ENCODE peak calls at places on chromosomes 16 and 17, in nine cellular contexts. One of them, this sample, is unnamed.
A peak's percentile ranks its signal among the peaks of the same experiment; 100 is the strongest.

GRCh38 chr17:49387374-49388289 is 25.6 kb upstream of the ZNF652 start:
- DNase-seq in stimulated activated CD4-positive, alpha-beta T cell treated with anti-CD3 and anti-CD28 coated beads, Interleukin-15, amount 100 ng/mL, for 24 hours: no peak
- DNase-seq in amygdala: no peak
- DNase-seq in activated naive CD8-positive, alpha-beta T cell treated with anti-CD3 and anti-CD28 coated beads for 36 hours: no peak
- DNase-seq in HT1080: no peak
- DNase-seq in effector memory CD4-positive, alpha-beta T cell: peak; percentile 10
- DNase-seq in esophagus muscularis mucosa: no peak
- DNase-seq in T-cell: no peak
- DNase-seq in stromal cell of bone marrow: no peak
- DNase-seq in this sample: no peak

GRCh38 chr16:70597135-70597534 is 49.2 kb upstream of the IL34 start:
- DNase-seq in effector memory CD4-positive, alpha-beta T cell: no peak
- DNase-seq in T-cell: no peak
- DNase-seq in stromal cell of bone marrow: no peak
- DNase-seq in esophagus muscularis mucosa: no peak
- DNase-seq in HT1080: no peak
- DNase-seq in amygdala: no peak
- DNase-seq in stimulated activated CD4-positive, alpha-beta T cell treated with anti-CD3 and anti-CD28 coated beads, Interleukin-15, amount 100 ng/mL, for 24 hours: no peak
- DNase-seq in activated naive CD8-positive, alpha-beta T cell treated with anti-CD3 and anti-CD28 coated beads for 36 hours: no peak
- DNase-seq in this sample: no peak

GRCh38 chr16:72425571-72426341 is 253.8 kb upstream of the PMFBP1 start:
- DNase-seq in esophagus muscularis mucosa: no peak
- DNase-seq in amygdala: peak; percentile 72
- DNase-seq in T-cell: no peak
- DNase-seq in activated naive CD8-positive, alpha-beta T cell treated with anti-CD3 and anti-CD28 coated beads for 36 hours: no peak
- DNase-seq in HT1080: no peak
- DNase-seq in effector memory CD4-positive, alpha-beta T cell: no peak
- DNase-seq in stromal cell of bone marrow: no peak
- DNase-seq in stimulated activated CD4-positive, alpha-beta T cell treated with anti-CD3 and anti-CD28 coated beads, Interleukin-15, amount 100 ng/mL, for 24 hours: no peak
- DNase-seq in this sample: no peak

GRCh38 chr17:2262146-2262587 is 41.4 kb downstream of the SMG6 start:
- DNase-seq in stimulated activated CD4-positive, alpha-beta T cell treated with anti-CD3 and anti-CD28 coated beads, Interleukin-15, amount 100 ng/mL, for 24 hours: no peak
- DNase-seq in effector memory CD4-positive, alpha-beta T cell: no peak
- DNase-seq in activated naive CD8-positive, alpha-beta T cell treated with anti-CD3 and anti-CD28 coated beads for 36 hours: no peak
- DNase-seq in stromal cell of bone marrow: peak; percentile 73
- DNase-seq in esophagus muscularis mucosa: no peak
- DNase-seq in HT1080: peak; percentile 70
- DNase-seq in amygdala: no peak
- DNase-seq in T-cell: no peak
- DNase-seq in this sample: no peak

GRCh38 chr17:66351053-66351452 is 48.6 kb downstream of the PRKCA start:
- DNase-seq in amygdala: peak; percentile 7
- DNase-seq in T-cell: no peak
- DNase-seq in activated naive CD8-positive, alpha-beta T cell treated with anti-CD3 and anti-CD28 coated beads for 36 hours: no peak
- DNase-seq in HT1080: no peak
- DNase-seq in stimulated activated CD4-positive, alpha-beta T cell treated with anti-CD3 and anti-CD28 coated beads, Interleukin-15, amount 100 ng/mL, for 24 hours: no peak
- DNase-seq in esophagus muscularis mucosa: no peak
- DNase-seq in stromal cell of bone marrow: no peak
- DNase-seq in effector memory CD4-positive, alpha-beta T cell: no peak
- DNase-seq in this sample: no peak

GRCh38 chr17:48103379-48103715 is 2.1 kb upstream of the CBX1 start:
- DNase-seq in effector memory CD4-positive, alpha-beta T cell: no peak
- DNase-seq in HT1080: no peak
- DNase-seq in stromal cell of bone marrow: no peak
- DNase-seq in amygdala: no peak
- DNase-seq in T-cell: no peak
- DNase-seq in stimulated activated CD4-positive, alpha-beta T cell treated with anti-CD3 and anti-CD28 coated beads, Interleukin-15, amount 100 ng/mL, for 24 hours: no peak
- DNase-seq in activated naive CD8-positive, alpha-beta T cell treated with anti-CD3 and anti-CD28 coated beads for 36 hours: no peak
- DNase-seq in esophagus muscularis mucosa: no peak
- DNase-seq in this sample: no peak

GRCh38 chr16:27698266-27698665 is 148.3 kb downstream of the KATNIP start:
- DNase-seq in activated naive CD8-positive, alpha-beta T cell treated with anti-CD3 and anti-CD28 coated beads for 36 hours: no peak
- DNase-seq in stromal cell of bone marrow: no peak
- DNase-seq in stimulated activated CD4-positive, alpha-beta T cell treated with anti-CD3 and anti-CD28 coated beads, Interleukin-15, amount 100 ng/mL, for 24 hours: peak; percentile 9
- DNase-seq in HT1080: no peak
- DNase-seq in T-cell: no peak
- DNase-seq in effector memory CD4-positive, alpha-beta T cell: no peak
- DNase-seq in esophagus muscularis mucosa: no peak
- DNase-seq in amygdala: no peak
- DNase-seq in this sample: no peak

GRCh38 chr16:1877804-1878203 is 5.8 kb upstream of the MEIOB start:
- DNase-seq in HT1080: no peak
- DNase-seq in effector memory CD4-positive, alpha-beta T cell: no peak
- DNase-seq in stromal cell of bone marrow: no peak
- DNase-seq in stimulated activated CD4-positive, alpha-beta T cell treated with anti-CD3 and anti-CD28 coated beads, Interleukin-15, amount 100 ng/mL, for 24 hours: no peak
- DNase-seq in activated naive CD8-positive, alpha-beta T cell treated with anti-CD3 and anti-CD28 coated beads for 36 hours: no peak
- DNase-seq in T-cell: no peak
- DNase-seq in amygdala: no peak
- DNase-seq in esophagus muscularis mucosa: no peak
- DNase-seq in this sample: no peak

GRCh38 chr16:18039931-18040330 is 296.6 kb downstream of the NPIPA8 start:
- DNase-seq in esophagus muscularis mucosa: no peak
- DNase-seq in amygdala: no peak
- DNase-seq in stimulated activated CD4-positive, alpha-beta T cell treated with anti-CD3 and anti-CD28 coated beads, Interleukin-15, amount 100 ng/mL, for 24 hours: no peak
- DNase-seq in HT1080: no peak
- DNase-seq in T-cell: no peak
- DNase-seq in activated naive CD8-positive, alpha-beta T cell treated with anti-CD3 and anti-CD28 coated beads for 36 hours: no peak
- DNase-seq in stromal cell of bone marrow: no peak
- DNase-seq in effector memory CD4-positive, alpha-beta T cell: no peak
- DNase-seq in this sample: no peak

GRCh38 chr16:85916141-85916890 is 17.4 kb downstream of the IRF8 start:
- DNase-seq in amygdala: no peak
- DNase-seq in esophagus muscularis mucosa: no peak
- DNase-seq in stromal cell of bone marrow: no peak
- DNase-seq in effector memory CD4-positive, alpha-beta T cell: no peak
- DNase-seq in stimulated activated CD4-positive, alpha-beta T cell treated with anti-CD3 and anti-CD28 coated beads, Interleukin-15, amount 100 ng/mL, for 24 hours: no peak
- DNase-seq in HT1080: no peak
- DNase-seq in activated naive CD8-positive, alpha-beta T cell treated with anti-CD3 and anti-CD28 coated beads for 36 hours: no peak
- DNase-seq in T-cell: peak; percentile 36
- DNase-seq in this sample: no peak

GRCh38 chr16:23248261-23249194 is 53.6 kb upstream of the SCNN1B start:
- DNase-seq in amygdala: no peak
- DNase-seq in stromal cell of bone marrow: peak; percentile 72
- DNase-seq in HT1080: no peak
- DNase-seq in activated naive CD8-positive, alpha-beta T cell treated with anti-CD3 and anti-CD28 coated beads for 36 hours: no peak
- DNase-seq in T-cell: no peak
- DNase-seq in stimulated activated CD4-positive, alpha-beta T cell treated with anti-CD3 and anti-CD28 coated beads, Interleukin-15, amount 100 ng/mL, for 24 hours: no peak
- DNase-seq in esophagus muscularis mucosa: no peak
- DNase-seq in effector memory CD4-positive, alpha-beta T cell: no peak
- DNase-seq in this sample: no peak

GRCh38 chr17:76529224-76529642 is 8.3 kb downstream of the CYGB start:
- DNase-seq in HT1080: peak; percentile 47
- DNase-seq in esophagus muscularis mucosa: no peak
- DNase-seq in T-cell: no peak
- DNase-seq in effector memory CD4-positive, alpha-beta T cell: no peak
- DNase-seq in stimulated activated CD4-positive, alpha-beta T cell treated with anti-CD3 and anti-CD28 coated beads, Interleukin-15, amount 100 ng/mL, for 24 hours: no peak
- DNase-seq in stromal cell of bone marrow: peak; percentile 98
- DNase-seq in activated naive CD8-positive, alpha-beta T cell treated with anti-CD3 and anti-CD28 coated beads for 36 hours: no peak
- DNase-seq in amygdala: peak; percentile 55
- DNase-seq in this sample: no peak

GRCh38 chr17:39094607-39095308 is 56.7 kb downstream of the PLXDC1 start:
- DNase-seq in stromal cell of bone marrow: no peak
- DNase-seq in amygdala: no peak
- DNase-seq in activated naive CD8-positive, alpha-beta T cell treated with anti-CD3 and anti-CD28 coated beads for 36 hours: peak; percentile 27
- DNase-seq in HT1080: no peak
- DNase-seq in esophagus muscularis mucosa: no peak
- DNase-seq in effector memory CD4-positive, alpha-beta T cell: no peak
- DNase-seq in stimulated activated CD4-positive, alpha-beta T cell treated with anti-CD3 and anti-CD28 coated beads, Interleukin-15, amount 100 ng/mL, for 24 hours: no peak
- DNase-seq in T-cell: peak; percentile 62
- DNase-seq in this sample: peak; percentile 19

GRCh38 chr16:4814542-4815173 is 12.2 kb upstream of the ROGDI start:
- DNase-seq in stimulated activated CD4-positive, alpha-beta T cell treated with anti-CD3 and anti-CD28 coated beads, Interleukin-15, amount 100 ng/mL, for 24 hours: no peak
- DNase-seq in T-cell: no peak
- DNase-seq in esophagus muscularis mucosa: no peak
- DNase-seq in activated naive CD8-positive, alpha-beta T cell treated with anti-CD3 and anti-CD28 coated beads for 36 hours: no peak
- DNase-seq in HT1080: no peak
- DNase-seq in effector memory CD4-positive, alpha-beta T cell: no peak
- DNase-seq in stromal cell of bone marrow: no peak
- DNase-seq in amygdala: no peak
- DNase-seq in this sample: no peak

GRCh38 chr16:71923941-71924690 is 28.8 kb downstream of the IST1 start:
- DNase-seq in esophagus muscularis mucosa: no peak
- DNase-seq in T-cell: no peak
- DNase-seq in stromal cell of bone marrow: no peak
- DNase-seq in stimulated activated CD4-positive, alpha-beta T cell treated with anti-CD3 and anti-CD28 coated beads, Interleukin-15, amount 100 ng/mL, for 24 hours: no peak
- DNase-seq in activated naive CD8-positive, alpha-beta T cell treated with anti-CD3 and anti-CD28 coated beads for 36 hours: no peak
- DNase-seq in effector memory CD4-positive, alpha-beta T cell: no peak
- DNase-seq in HT1080: peak; percentile 26
- DNase-seq in amygdala: no peak
- DNase-seq in this sample: no peak

GRCh38 chr17:79340771-79341528 is 266.3 kb downstream of the ENGASE start:
- DNase-seq in amygdala: no peak
- DNase-seq in activated naive CD8-positive, alpha-beta T cell treated with anti-CD3 and anti-CD28 coated beads for 36 hours: no peak
- DNase-seq in esophagus muscularis mucosa: no peak
- DNase-seq in stromal cell of bone marrow: no peak
- DNase-seq in effector memory CD4-positive, alpha-beta T cell: no peak
- DNase-seq in stimulated activated CD4-positive, alpha-beta T cell treated with anti-CD3 and anti-CD28 coated beads, Interleukin-15, amount 100 ng/mL, for 24 hours: no peak
- DNase-seq in HT1080: no peak
- DNase-seq in T-cell: no peak
- DNase-seq in this sample: no peak

GRCh38 chr16:69861276-69862030 is 89.7 kb upstream of the CLEC18A start:
- DNase-seq in stromal cell of bone marrow: peak; percentile 76
- DNase-seq in T-cell: no peak
- DNase-seq in amygdala: peak; percentile 16
- DNase-seq in esophagus muscularis mucosa: no peak
- DNase-seq in stimulated activated CD4-positive, alpha-beta T cell treated with anti-CD3 and anti-CD28 coated beads, Interleukin-15, amount 100 ng/mL, for 24 hours: no peak
- DNase-seq in HT1080: no peak
- DNase-seq in activated naive CD8-positive, alpha-beta T cell treated with anti-CD3 and anti-CD28 coated beads for 36 hours: no peak
- DNase-seq in effector memory CD4-positive, alpha-beta T cell: no peak
- DNase-seq in this sample: no peak

GRCh38 chr17:43907425-43907981 is at the start of gene MPP2:
- DNase-seq in esophagus muscularis mucosa: peak; percentile 94
- DNase-seq in activated naive CD8-positive, alpha-beta T cell treated with anti-CD3 and anti-CD28 coated beads for 36 hours: peak; percentile 74
- DNase-seq in effector memory CD4-positive, alpha-beta T cell: no peak
- DNase-seq in HT1080: peak; percentile 21
- DNase-seq in amygdala: peak; percentile 75
- DNase-seq in stimulated activated CD4-positive, alpha-beta T cell treated with anti-CD3 and anti-CD28 coated beads, Interleukin-15, amount 100 ng/mL, for 24 hours: peak; percentile 75
- DNase-seq in stromal cell of bone marrow: peak; percentile 49
- DNase-seq in T-cell: peak; percentile 48
- DNase-seq in this sample: peak; percentile 31

GRCh38 chr16:88983157-88983556 is 6.2 kb upstream of the CBFA2T3 start:
- DNase-seq in effector memory CD4-positive, alpha-beta T cell: no peak
- DNase-seq in activated naive CD8-positive, alpha-beta T cell treated with anti-CD3 and anti-CD28 coated beads for 36 hours: no peak
- DNase-seq in amygdala: no peak
- DNase-seq in esophagus muscularis mucosa: no peak
- DNase-seq in stimulated activated CD4-positive, alpha-beta T cell treated with anti-CD3 and anti-CD28 coated beads, Interleukin-15, amount 100 ng/mL, for 24 hours: no peak
- DNase-seq in T-cell: no peak
- DNase-seq in stromal cell of bone marrow: no peak
- DNase-seq in HT1080: no peak
- DNase-seq in this sample: no peak

GRCh38 chr17:20008242-20009051 is 712 bp upstream of the SPECC1 start:
- DNase-seq in HT1080: no peak
- DNase-seq in T-cell: no peak
- DNase-seq in stromal cell of bone marrow: no peak
- DNase-seq in stimulated activated CD4-positive, alpha-beta T cell treated with anti-CD3 and anti-CD28 coated beads, Interleukin-15, amount 100 ng/mL, for 24 hours: peak; percentile 44
- DNase-seq in amygdala: no peak
- DNase-seq in esophagus muscularis mucosa: no peak
- DNase-seq in activated naive CD8-positive, alpha-beta T cell treated with anti-CD3 and anti-CD28 coated beads for 36 hours: peak; percentile 28
- DNase-seq in effector memory CD4-positive, alpha-beta T cell: no peak
- DNase-seq in this sample: peak; percentile 1

GRCh38 chr16:51390877-51391276 is 239.8 kb upstream of the SALL1 start:
- DNase-seq in stromal cell of bone marrow: no peak
- DNase-seq in activated naive CD8-positive, alpha-beta T cell treated with anti-CD3 and anti-CD28 coated beads for 36 hours: no peak
- DNase-seq in effector memory CD4-positive, alpha-beta T cell: no peak
- DNase-seq in HT1080: no peak
- DNase-seq in T-cell: no peak
- DNase-seq in stimulated activated CD4-positive, alpha-beta T cell treated with anti-CD3 and anti-CD28 coated beads, Interleukin-15, amount 100 ng/mL, for 24 hours: no peak
- DNase-seq in esophagus muscularis mucosa: no peak
- DNase-seq in amygdala: no peak
- DNase-seq in this sample: no peak

GRCh38 chr16:86100205-86101134 is 201.5 kb downstream of the IRF8 start:
- DNase-seq in T-cell: no peak
- DNase-seq in effector memory CD4-positive, alpha-beta T cell: no peak
- DNase-seq in HT1080: no peak
- DNase-seq in esophagus muscularis mucosa: no peak
- DNase-seq in stimulated activated CD4-positive, alpha-beta T cell treated with anti-CD3 and anti-CD28 coated beads, Interleukin-15, amount 100 ng/mL, for 24 hours: no peak
- DNase-seq in activated naive CD8-positive, alpha-beta T cell treated with anti-CD3 and anti-CD28 coated beads for 36 hours: no peak
- DNase-seq in amygdala: no peak
- DNase-seq in stromal cell of bone marrow: no peak
- DNase-seq in this sample: no peak

GRCh38 chr16:71201054-71201453 is 29.5 kb downstream of the HYDIN start:
- DNase-seq in T-cell: no peak
- DNase-seq in effector memory CD4-positive, alpha-beta T cell: no peak
- DNase-seq in esophagus muscularis mucosa: no peak
- DNase-seq in stimulated activated CD4-positive, alpha-beta T cell treated with anti-CD3 and anti-CD28 coated beads, Interleukin-15, amount 100 ng/mL, for 24 hours: no peak
- DNase-seq in HT1080: no peak
- DNase-seq in stromal cell of bone marrow: no peak
- DNase-seq in amygdala: no peak
- DNase-seq in activated naive CD8-positive, alpha-beta T cell treated with anti-CD3 and anti-CD28 coated beads for 36 hours: no peak
- DNase-seq in this sample: no peak

GRCh38 chr17:74429604-74430384 is 2.1 kb upstream of the GPRC5C start:
- DNase-seq in stimulated activated CD4-positive, alpha-beta T cell treated with anti-CD3 and anti-CD28 coated beads, Interleukin-15, amount 100 ng/mL, for 24 hours: no peak
- DNase-seq in HT1080: no peak
- DNase-seq in stromal cell of bone marrow: no peak
- DNase-seq in activated naive CD8-positive, alpha-beta T cell treated with anti-CD3 and anti-CD28 coated beads for 36 hours: no peak
- DNase-seq in effector memory CD4-positive, alpha-beta T cell: no peak
- DNase-seq in T-cell: no peak
- DNase-seq in amygdala: no peak
- DNase-seq in esophagus muscularis mucosa: no peak
- DNase-seq in this sample: no peak

GRCh38 chr16:67464565-67464964 is 16.4 kb downstream of the ATP6V0D1 start:
- DNase-seq in effector memory CD4-positive, alpha-beta T cell: no peak
- DNase-seq in T-cell: no peak
- DNase-seq in HT1080: no peak
- DNase-seq in amygdala: no peak
- DNase-seq in stimulated activated CD4-positive, alpha-beta T cell treated with anti-CD3 and anti-CD28 coated beads, Interleukin-15, amount 100 ng/mL, for 24 hours: no peak
- DNase-seq in esophagus muscularis mucosa: no peak
- DNase-seq in activated naive CD8-positive, alpha-beta T cell treated with anti-CD3 and anti-CD28 coated beads for 36 hours: no peak
- DNase-seq in stromal cell of bone marrow: no peak
- DNase-seq in this sample: no peak

GRCh38 chr17:40224707-40225092 is 5.6 kb downstream of the WIPF2 start:
- DNase-seq in T-cell: no peak
- DNase-seq in activated naive CD8-positive, alpha-beta T cell treated with anti-CD3 and anti-CD28 coated beads for 36 hours: no peak
- DNase-seq in amygdala: peak; percentile 69
- DNase-seq in effector memory CD4-positive, alpha-beta T cell: no peak
- DNase-seq in HT1080: no peak
- DNase-seq in stromal cell of bone marrow: peak; percentile 83
- DNase-seq in esophagus muscularis mucosa: no peak
- DNase-seq in stimulated activated CD4-positive, alpha-beta T cell treated with anti-CD3 and anti-CD28 coated beads, Interleukin-15, amount 100 ng/mL, for 24 hours: no peak
- DNase-seq in this sample: no peak

GRCh38 chr17:62923515-62924150 is 42.4 kb upstream of the TANC2 start:
- DNase-seq in stimulated activated CD4-positive, alpha-beta T cell treated with anti-CD3 and anti-CD28 coated beads, Interleukin-15, amount 100 ng/mL, for 24 hours: no peak
- DNase-seq in stromal cell of bone marrow: no peak
- DNase-seq in activated naive CD8-positive, alpha-beta T cell treated with anti-CD3 and anti-CD28 coated beads for 36 hours: no peak
- DNase-seq in amygdala: no peak
- DNase-seq in HT1080: no peak
- DNase-seq in esophagus muscularis mucosa: peak; percentile 29
- DNase-seq in T-cell: no peak
- DNase-seq in effector memory CD4-positive, alpha-beta T cell: no peak
- DNase-seq in this sample: no peak

GRCh38 chr16:72291531-72291981 is 119.6 kb upstream of the PMFBP1 start:
- DNase-seq in effector memory CD4-positive, alpha-beta T cell: no peak
- DNase-seq in HT1080: peak; percentile 93
- DNase-seq in amygdala: no peak
- DNase-seq in stromal cell of bone marrow: peak; percentile 88
- DNase-seq in T-cell: no peak
- DNase-seq in esophagus muscularis mucosa: no peak
- DNase-seq in activated naive CD8-positive, alpha-beta T cell treated with anti-CD3 and anti-CD28 coated beads for 36 hours: no peak
- DNase-seq in stimulated activated CD4-positive, alpha-beta T cell treated with anti-CD3 and anti-CD28 coated beads, Interleukin-15, amount 100 ng/mL, for 24 hours: no peak
- DNase-seq in this sample: no peak

GRCh38 chr17:58364270-58364942 is 12.4 kb upstream of the SUPT4H1 start:
- DNase-seq in stromal cell of bone marrow: no peak
- DNase-seq in T-cell: no peak
- DNase-seq in effector memory CD4-positive, alpha-beta T cell: no peak
- DNase-seq in esophagus muscularis mucosa: no peak
- DNase-seq in stimulated activated CD4-positive, alpha-beta T cell treated with anti-CD3 and anti-CD28 coated beads, Interleukin-15, amount 100 ng/mL, for 24 hours: no peak
- DNase-seq in HT1080: no peak
- DNase-seq in activated naive CD8-positive, alpha-beta T cell treated with anti-CD3 and anti-CD28 coated beads for 36 hours: no peak
- DNase-seq in amygdala: no peak
- DNase-seq in this sample: no peak

GRCh38 chr16:51888021-51888420 is 658.9 kb downstream of the TOX3 start:
- DNase-seq in HT1080: no peak
- DNase-seq in amygdala: no peak
- DNase-seq in stromal cell of bone marrow: no peak
- DNase-seq in esophagus muscularis mucosa: no peak
- DNase-seq in effector memory CD4-positive, alpha-beta T cell: no peak
- DNase-seq in T-cell: no peak
- DNase-seq in stimulated activated CD4-positive, alpha-beta T cell treated with anti-CD3 and anti-CD28 coated beads, Interleukin-15, amount 100 ng/mL, for 24 hours: no peak
- DNase-seq in activated naive CD8-positive, alpha-beta T cell treated with anti-CD3 and anti-CD28 coated beads for 36 hours: no peak
- DNase-seq in this sample: no peak

GRCh38 chr17:62653002-62653830 is 25.7 kb downstream of the MRC2 start:
- DNase-seq in HT1080: no peak
- DNase-seq in stimulated activated CD4-positive, alpha-beta T cell treated with anti-CD3 and anti-CD28 coated beads, Interleukin-15, amount 100 ng/mL, for 24 hours: peak; percentile 98
- DNase-seq in esophagus muscularis mucosa: no peak
- DNase-seq in stromal cell of bone marrow: no peak
- DNase-seq in amygdala: no peak
- DNase-seq in activated naive CD8-positive, alpha-beta T cell treated with anti-CD3 and anti-CD28 coated beads for 36 hours: peak; percentile 96
- DNase-seq in effector memory CD4-positive, alpha-beta T cell: peak; percentile 22
- DNase-seq in T-cell: peak; percentile 45
- DNase-seq in this sample: peak; percentile 61

This sample was measured in activated gamma-delta T cell treated with anti-CD3 and anti-CD28 coated beads, Interleukin-2, amount 50 U/mL, for 16 hours.